ENCODE peak calls at places on chromosomes 13 and 19, in five cellular contexts. T, M, F, I and R are unnamed samples.

GRCh38 chr13:33263976-33264619 is 21.5 kb downstream of the STARD13 start:
- DNase-seq in T (no peak), M (no peak), F (no peak), I (no peak), R (no peak)

GRCh38 chr19:45515081-45515624 is 7.9 kb downstream of the VASP start:
- DNase-seq in T (no peak), M (no peak), F (no peak), I (no peak), R (no peak)

GRCh38 chr13:51797664-51798488 is 6.1 kb downstream of the DHRS12 start:
- DNase-seq in T (peak; percentile 69), M (no peak), F (no peak), I (peak; percentile 66), R (no peak)

GRCh38 chr13:27789495-27790303 is 2.6 kb upstream of the GSX1 start:
- DNase-seq in T (no peak), M (no peak), F (no peak), I (no peak), R (no peak)

GRCh38 chr13:19984430-19985218 is 26.1 kb downstream of the ZMYM2 start:
- DNase-seq in T (peak; percentile 72), M (no peak), F (no peak), I (peak; percentile 12), R (no peak)

GRCh38 chr19:7751157-7751783 is 3.9 kb upstream of the CD209 start:
- DNase-seq in T (peak; percentile 6), M (no peak), F (no peak), I (no peak), R (no peak)

GRCh38 chr19:54606891-54607781 is 13.7 kb downstream of the LILRA1 start:
- DNase-seq in T (no peak), M (no peak), F (peak; percentile 33), I (no peak), R (no peak)

GRCh38 chr13:54592201-54592600 is 1563.6 kb downstream of the OLFM4 start:
- DNase-seq in T (no peak), M (no peak), F (no peak), I (no peak), R (no peak)

GRCh38 chr19:861756-862528 is 2.5 kb downstream of the CFD start:
- DNase-seq in T (no peak), M (no peak), F (peak; percentile 89), I (peak; percentile 63), R (peak; percentile 72)

GRCh38 chr19:3409346-3410064 is 43.1 kb downstream of the NFIC start:
- DNase-seq in T (no peak), M (no peak), F (peak; percentile 88), I (no peak), R (no peak)

DNA sequence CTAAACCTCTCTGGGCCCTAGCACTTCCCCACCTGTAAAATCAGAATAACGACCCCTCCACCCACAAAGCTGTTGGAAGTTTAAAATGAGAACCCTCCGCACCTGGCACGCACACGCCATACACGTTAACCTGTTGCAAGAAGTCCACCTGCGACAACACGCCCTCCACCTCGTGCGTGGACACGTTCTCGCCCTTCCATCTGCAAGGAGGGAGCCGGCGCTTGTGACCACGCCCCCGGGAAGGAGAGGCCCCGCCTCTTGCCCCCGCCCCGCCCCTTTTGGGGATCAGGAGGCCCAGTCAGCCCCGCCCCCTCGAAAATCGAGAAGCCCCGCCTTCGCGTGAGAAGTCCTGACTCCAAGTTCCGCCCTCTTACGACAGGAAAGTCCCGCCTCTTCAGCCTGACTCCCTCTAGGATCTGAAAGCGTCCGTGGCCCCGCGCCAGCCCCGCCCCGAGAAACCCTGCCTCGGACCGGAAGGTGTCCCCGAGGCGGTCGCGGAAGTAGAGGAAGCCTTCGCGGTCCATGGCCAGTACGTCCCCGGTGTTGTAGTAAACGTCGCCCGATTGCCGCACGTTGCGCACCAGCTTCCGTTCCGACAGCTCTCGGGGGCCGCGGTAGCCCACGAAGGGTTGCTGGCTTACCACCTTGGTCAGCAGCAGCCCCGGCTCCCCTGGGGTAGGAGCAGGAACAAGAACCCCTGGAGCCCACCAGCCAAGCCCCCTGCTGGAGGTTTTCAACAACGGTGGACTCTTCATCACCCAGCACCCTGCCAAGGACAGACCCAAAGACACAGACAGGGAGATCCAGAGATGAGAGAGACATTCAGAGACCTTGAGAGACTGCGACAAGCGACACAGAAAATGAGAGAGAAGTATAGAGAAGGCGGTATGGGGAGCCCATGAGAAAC is 12.5 kb downstream of the SLC27A5 start:
- DNase-seq in T (peak; percentile 98), M (peak; percentile 99), F (peak; percentile 100), I (peak; percentile 98), R (peak; percentile 100)
- TF ChIP-seq CTCF in T (peak; percentile 34), M (peak; percentile 13), F (peak; percentile 3), I (peak; percentile 25), R (no peak)

DNA sequence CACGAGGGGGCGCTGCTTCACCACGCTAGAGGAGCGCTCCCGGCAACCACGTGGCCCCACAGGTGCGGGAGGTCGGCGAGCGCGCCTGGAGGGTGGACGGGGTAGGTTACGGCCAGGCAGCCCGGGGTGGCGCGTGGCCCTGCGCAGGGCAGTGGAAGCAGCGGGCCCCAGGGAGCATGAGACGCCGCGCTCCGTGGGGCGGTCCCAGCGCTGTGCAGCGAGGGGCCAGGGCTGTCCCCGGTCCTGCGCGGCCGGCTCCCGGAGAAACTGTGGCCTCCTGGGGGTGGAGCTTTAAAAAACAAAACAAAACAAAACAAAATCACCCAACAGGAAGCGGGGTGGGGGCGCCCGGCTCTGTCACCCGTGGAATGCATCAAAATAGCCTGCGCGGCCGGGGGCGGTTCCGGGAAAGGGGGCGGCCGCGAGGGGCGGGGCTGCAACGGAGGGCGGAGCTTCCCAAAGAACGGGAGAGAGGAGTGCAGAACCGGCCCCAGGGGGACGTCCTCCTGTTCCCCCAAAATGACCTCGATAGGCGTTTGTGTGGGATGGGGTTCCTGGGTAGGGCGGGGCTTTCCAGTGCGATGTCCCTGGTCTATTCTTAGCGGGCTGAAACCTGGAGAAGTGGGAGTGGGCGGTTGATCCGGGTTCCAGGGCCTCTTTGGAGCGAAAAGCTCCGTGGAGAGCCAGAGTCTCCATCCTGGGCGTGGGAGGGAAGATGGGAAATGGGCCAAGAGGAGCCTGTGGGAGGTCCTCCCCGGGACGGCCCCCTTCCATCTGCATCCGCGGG is 27.3 kb downstream of the NUMBL start:
- DNase-seq in T (peak; percentile 84), M (peak; percentile 68), F (peak; percentile 97), I (peak; percentile 69), R (peak; percentile 84)
- TF ChIP-seq CTCF in T (peak; percentile 96), M (peak; percentile 97), F (no peak), I (no peak), R (peak; percentile 97)

GRCh38 chr13:44243198-44243852 is 130.3 kb upstream of the SERP2 start:
- DNase-seq in T (peak; percentile 74), M (no peak), F (no peak), I (peak; percentile 92), R (no peak)
- TF ChIP-seq CTCF in T (peak; percentile 59), M (no peak), F (no peak), I (peak; percentile 66), R (peak; percentile 26)

GRCh38 chr19:13005861-13006370 is 10.6 kb downstream of the NFIX start:
- DNase-seq in T (no peak), M (no peak), F (no peak), I (no peak), R (no peak)

GRCh38 chr19:13006431-13007281 is 11.4 kb downstream of the NFIX start:
- DNase-seq in T (no peak), M (no peak), F (no peak), I (no peak), R (no peak)

GRCh38 chr19:13008926-13009787 is 13.9 kb downstream of the NFIX start:
- DNase-seq in T (no peak), M (no peak), F (no peak), I (no peak), R (no peak)

GRCh38 chr19:13005253-13005652 is 10.0 kb downstream of the NFIX start:
- DNase-seq in T (no peak), M (no peak), F (no peak), I (no peak), R (no peak)

GRCh38 chr19:13007292-13008045 is 12.2 kb downstream of the NFIX start:
- DNase-seq in T (no peak), M (no peak), F (no peak), I (no peak), R (no peak)
- TF ChIP-seq CTCF in T (no peak), M (no peak), F (no peak), I (peak; percentile 9), R (no peak)

DNA sequence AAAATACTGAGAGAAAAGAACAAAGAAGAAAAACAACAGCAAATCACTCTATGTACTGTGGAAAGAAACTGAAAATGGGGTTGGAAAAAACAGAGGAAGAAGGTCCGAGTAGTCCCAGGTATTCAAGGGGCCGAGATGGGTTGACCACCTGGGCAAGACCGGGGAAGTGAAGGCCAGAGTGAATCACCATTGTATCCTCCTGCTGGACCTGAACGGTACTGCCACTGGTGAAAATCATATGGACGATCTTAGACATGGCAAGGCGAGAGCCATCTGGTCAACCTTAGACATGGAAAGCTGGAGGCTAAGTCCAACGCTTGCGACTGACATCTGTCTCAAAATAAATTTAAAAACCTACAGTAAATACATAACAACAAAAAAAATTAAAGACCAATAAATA is 44.4 kb upstream of the ZNF91 start:
- DNase-seq in T (no peak), M (no peak), F (no peak), I (no peak), R (no peak)
- TF ChIP-seq CTCF in T (no peak), M (no peak), F (no peak), I (peak; percentile 45), R (no peak)

GRCh38 chr13:44103721-44104490 is 224.2 kb downstream of the LACC1 start:
- DNase-seq in T (no peak), M (no peak), F (no peak), I (no peak), R (no peak)
- TF ChIP-seq CTCF in T (no peak), M (no peak), F (no peak), I (no peak), R (no peak)

DNA sequence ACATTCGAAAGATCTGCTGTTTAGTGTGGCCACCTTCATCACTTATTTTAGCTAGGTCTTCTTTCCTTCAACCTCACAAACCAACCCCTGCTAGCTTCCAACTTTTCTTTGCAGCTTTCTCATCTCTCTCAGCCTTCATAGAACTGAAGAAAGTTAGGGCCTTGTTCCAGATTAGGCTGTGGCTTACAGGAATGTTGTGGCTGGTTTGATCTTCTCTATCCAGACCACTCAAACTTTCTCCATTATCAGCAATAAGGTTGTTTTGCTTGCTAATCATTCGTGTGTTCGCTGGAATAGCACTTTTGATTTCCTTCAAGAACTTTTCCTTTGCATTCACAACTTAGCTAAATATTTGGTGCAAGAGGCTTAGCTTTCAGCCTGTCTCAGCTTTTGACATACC is 44.7 kb downstream of the CARS2 start:
- DNase-seq in T (no peak), M (no peak), F (no peak), I (no peak), R (no peak)
- TF ChIP-seq CTCF in T (no peak), M (no peak), F (no peak), I (no peak), R (no peak)